ENCODE peak calls at places on chromosomes 2 and 18, in nine cellular contexts. One of them, this sample, is unnamed.

GRCh38 chr2:167733750-167734149 is 513.6 kb downstream of the STK39 start:
- DNase-seq in activated CD4-positive, CD25-positive, alpha-beta regulatory T cell treated with anti-CD3 and anti-CD28 coated beads, Interleukin-2, amount 50 U/mL, for 72 hours: no peak
- DNase-seq in endodermal cell: no peak
- DNase-seq in cerebellar nuclear complex: no peak
- DNase-seq in OCI-LY7: no peak
- DNase-seq in HL-60: no peak
- DNase-seq in brain microvascular endothelial cell: peak; percentile 0
- DNase-seq in tibial nerve: no peak
- DNase-seq in psoas muscle: no peak
- DNase-seq in this sample: no peak

GRCh38 chr2:108974674-108975073 is 14.3 kb downstream of the EDAR start:
- DNase-seq in activated CD4-positive, CD25-positive, alpha-beta regulatory T cell treated with anti-CD3 and anti-CD28 coated beads, Interleukin-2, amount 50 U/mL, for 72 hours: no peak
- DNase-seq in endodermal cell: no peak
- DNase-seq in cerebellar nuclear complex: no peak
- DNase-seq in OCI-LY7: no peak
- DNase-seq in HL-60: no peak
- DNase-seq in brain microvascular endothelial cell: no peak
- DNase-seq in tibial nerve: no peak
- DNase-seq in psoas muscle: no peak
- DNase-seq in this sample: no peak

GRCh38 chr2:58535182-58535581 is 294.1 kb upstream of the FANCL start:
- DNase-seq in activated CD4-positive, CD25-positive, alpha-beta regulatory T cell treated with anti-CD3 and anti-CD28 coated beads, Interleukin-2, amount 50 U/mL, for 72 hours: no peak
- DNase-seq in endodermal cell: peak; percentile 93
- DNase-seq in cerebellar nuclear complex: no peak
- DNase-seq in OCI-LY7: no peak
- DNase-seq in HL-60: no peak
- DNase-seq in brain microvascular endothelial cell: no peak
- DNase-seq in tibial nerve: no peak
- DNase-seq in psoas muscle: no peak
- DNase-seq in this sample: no peak

GRCh38 chr2:207504513-207505171 is 25.1 kb upstream of the CREB1 start:
- DNase-seq in activated CD4-positive, CD25-positive, alpha-beta regulatory T cell treated with anti-CD3 and anti-CD28 coated beads, Interleukin-2, amount 50 U/mL, for 72 hours: no peak
- DNase-seq in endodermal cell: peak; percentile 63
- DNase-seq in cerebellar nuclear complex: no peak
- DNase-seq in OCI-LY7: no peak
- DNase-seq in HL-60: no peak
- DNase-seq in brain microvascular endothelial cell: peak; percentile 49
- DNase-seq in tibial nerve: no peak
- DNase-seq in psoas muscle: no peak
- DNase-seq in this sample: no peak

GRCh38 chr2:240275386-240275785 is 134.9 kb upstream of the OTOS start:
- DNase-seq in activated CD4-positive, CD25-positive, alpha-beta regulatory T cell treated with anti-CD3 and anti-CD28 coated beads, Interleukin-2, amount 50 U/mL, for 72 hours: no peak
- DNase-seq in endodermal cell: no peak
- DNase-seq in cerebellar nuclear complex: no peak
- DNase-seq in OCI-LY7: no peak
- DNase-seq in HL-60: no peak
- DNase-seq in brain microvascular endothelial cell: no peak
- DNase-seq in tibial nerve: no peak
- DNase-seq in psoas muscle: no peak
- DNase-seq in this sample: no peak

GRCh38 chr18:32488078-32488477 is 17.4 kb upstream of the GAREM1 start:
- DNase-seq in activated CD4-positive, CD25-positive, alpha-beta regulatory T cell treated with anti-CD3 and anti-CD28 coated beads, Interleukin-2, amount 50 U/mL, for 72 hours: no peak
- DNase-seq in endodermal cell: no peak
- DNase-seq in cerebellar nuclear complex: no peak
- DNase-seq in OCI-LY7: no peak
- DNase-seq in HL-60: no peak
- DNase-seq in brain microvascular endothelial cell: no peak
- DNase-seq in tibial nerve: no peak
- DNase-seq in psoas muscle: no peak
- DNase-seq in this sample: no peak

GRCh38 chr2:18828296-18828695 is 238.9 kb upstream of the NT5C1B start:
- DNase-seq in activated CD4-positive, CD25-positive, alpha-beta regulatory T cell treated with anti-CD3 and anti-CD28 coated beads, Interleukin-2, amount 50 U/mL, for 72 hours: no peak
- DNase-seq in endodermal cell: no peak
- DNase-seq in cerebellar nuclear complex: no peak
- DNase-seq in OCI-LY7: no peak
- DNase-seq in HL-60: no peak
- DNase-seq in brain microvascular endothelial cell: no peak
- DNase-seq in tibial nerve: no peak
- DNase-seq in psoas muscle: no peak
- DNase-seq in this sample: no peak

GRCh38 chr2:27795868-27796277 is 24.4 kb downstream of the MRPL33 start:
- DNase-seq in activated CD4-positive, CD25-positive, alpha-beta regulatory T cell treated with anti-CD3 and anti-CD28 coated beads, Interleukin-2, amount 50 U/mL, for 72 hours: no peak
- DNase-seq in endodermal cell: no peak
- DNase-seq in cerebellar nuclear complex: no peak
- DNase-seq in OCI-LY7: no peak
- DNase-seq in HL-60: no peak
- DNase-seq in brain microvascular endothelial cell: no peak
- DNase-seq in tibial nerve: no peak
- DNase-seq in psoas muscle: no peak
- DNase-seq in this sample: no peak

GRCh38 chr2:65518751-65519150 is 86.4 kb upstream of the SPRED2 start:
- DNase-seq in activated CD4-positive, CD25-positive, alpha-beta regulatory T cell treated with anti-CD3 and anti-CD28 coated beads, Interleukin-2, amount 50 U/mL, for 72 hours: no peak
- DNase-seq in endodermal cell: no peak
- DNase-seq in cerebellar nuclear complex: no peak
- DNase-seq in OCI-LY7: no peak
- DNase-seq in HL-60: no peak
- DNase-seq in brain microvascular endothelial cell: no peak
- DNase-seq in tibial nerve: no peak
- DNase-seq in psoas muscle: no peak
- DNase-seq in this sample: no peak

GRCh38 chr2:160952462-160952861 is 207.8 kb upstream of the TANK start:
- DNase-seq in activated CD4-positive, CD25-positive, alpha-beta regulatory T cell treated with anti-CD3 and anti-CD28 coated beads, Interleukin-2, amount 50 U/mL, for 72 hours: no peak
- DNase-seq in endodermal cell: no peak
- DNase-seq in cerebellar nuclear complex: no peak
- DNase-seq in OCI-LY7: no peak
- DNase-seq in HL-60: no peak
- DNase-seq in brain microvascular endothelial cell: no peak
- DNase-seq in tibial nerve: no peak
- DNase-seq in psoas muscle: peak; percentile 48
- DNase-seq in this sample: no peak

GRCh38 chr2:37857485-37858196 is 67.4 kb upstream of the RMDN2 start:
- DNase-seq in activated CD4-positive, CD25-positive, alpha-beta regulatory T cell treated with anti-CD3 and anti-CD28 coated beads, Interleukin-2, amount 50 U/mL, for 72 hours: no peak
- DNase-seq in endodermal cell: no peak
- DNase-seq in cerebellar nuclear complex: no peak
- DNase-seq in OCI-LY7: no peak
- DNase-seq in HL-60: no peak
- DNase-seq in brain microvascular endothelial cell: no peak
- DNase-seq in tibial nerve: no peak
- DNase-seq in psoas muscle: no peak
- DNase-seq in this sample: no peak

This sample was measured in RWPE1.